ENCODE peak calls at places on chromosomes 11 and 22, in five cellular contexts. A is AG04450, X is A549, J is GM10248, G is GM06990. M is an unnamed sample.

GRCh38 chr11:61756452-61757212 is 4.2 kb downstream of the MYRF start:
- DNase-seq in A (no peak), J (peak), G (peak), X (peak), M (peak)

GRCh38 chr11:62392944-62393628 is 25.7 kb upstream of the SCGB1A1 start:
- DNase-seq in A (no peak), J (peak), X (peak), G (no peak), M (peak)

GRCh38 chr22:42780070-42780540 is 59.4 kb upstream of the A4GALT start:
- DNase-seq in X (peak), G (peak), J (peak), A (peak), M (peak)

GRCh38 chr22:48250937-48251530 is 1488.6 kb downstream of the TBC1D22A start:
- DNase-seq in X (no peak), G (no peak), A (no peak), J (no peak), M (no peak)

GRCh38 chr22:32528316-32528715 is 53.7 kb downstream of the FBXO7 start:
- DNase-seq in J (no peak), X (no peak), A (no peak), G (no peak), M (no peak)

GRCh38 chr22:49462795-49463194 is 364.9 kb downstream of the BRD1 start:
- DNase-seq in A (no peak), G (no peak), X (no peak), J (no peak), M (no peak)

GRCh38 chr11:66002648-66003225 is 434 bp downstream of the BANF1 start:
- DNase-seq in A (no peak), G (no peak), X (peak), J (peak), M (peak)

GRCh38 chr22:42893366-42894150 is 36.5 kb upstream of the ARFGAP3 start:
- DNase-seq in J (no peak), A (no peak), X (no peak), G (no peak), M (no peak)

GRCh38 chr11:119473901-119474681 is 51.1 kb upstream of the THY1 start:
- DNase-seq in G (no peak), J (no peak), A (no peak), X (no peak), M (no peak)

GRCh38 chr11:132496341-132496740 is 1036.0 kb downstream of the OPCML start:
- DNase-seq in J (no peak), X (no peak), A (no peak), G (no peak), M (no peak)

GRCh38 chr11:13009921-13010736 is 1.0 kb downstream of the RASSF10 start:
- DNase-seq in G (no peak), X (peak), J (no peak), A (no peak), M (peak)

GRCh38 chr11:128156486-128156885 is 430.9 kb downstream of the ETS1 start:
- DNase-seq in A (no peak), X (no peak), G (no peak), J (no peak), M (no peak)

GRCh38 chr11:34236572-34236971 is 121.2 kb downstream of the ABTB2 start:
- DNase-seq in X (no peak), J (no peak), G (no peak), A (no peak), M (no peak)

GRCh38 chr11:74311352-74311926 is at the start of gene P4HA3:
- DNase-seq in A (no peak), J (peak), X (peak), G (peak), M (peak)
- TF ChIP-seq CTCF in A (no peak), J (no peak), X (peak), G (no peak), M (no peak)

GRCh38 chr11:77030834-77031414 is 3.3 kb upstream of the B3GNT6 start:
- DNase-seq in X (no peak), A (no peak), G (no peak), J (no peak), M (no peak)
- TF ChIP-seq CTCF in X (no peak), A (no peak), G (no peak), J (no peak), M (no peak)

DNA sequence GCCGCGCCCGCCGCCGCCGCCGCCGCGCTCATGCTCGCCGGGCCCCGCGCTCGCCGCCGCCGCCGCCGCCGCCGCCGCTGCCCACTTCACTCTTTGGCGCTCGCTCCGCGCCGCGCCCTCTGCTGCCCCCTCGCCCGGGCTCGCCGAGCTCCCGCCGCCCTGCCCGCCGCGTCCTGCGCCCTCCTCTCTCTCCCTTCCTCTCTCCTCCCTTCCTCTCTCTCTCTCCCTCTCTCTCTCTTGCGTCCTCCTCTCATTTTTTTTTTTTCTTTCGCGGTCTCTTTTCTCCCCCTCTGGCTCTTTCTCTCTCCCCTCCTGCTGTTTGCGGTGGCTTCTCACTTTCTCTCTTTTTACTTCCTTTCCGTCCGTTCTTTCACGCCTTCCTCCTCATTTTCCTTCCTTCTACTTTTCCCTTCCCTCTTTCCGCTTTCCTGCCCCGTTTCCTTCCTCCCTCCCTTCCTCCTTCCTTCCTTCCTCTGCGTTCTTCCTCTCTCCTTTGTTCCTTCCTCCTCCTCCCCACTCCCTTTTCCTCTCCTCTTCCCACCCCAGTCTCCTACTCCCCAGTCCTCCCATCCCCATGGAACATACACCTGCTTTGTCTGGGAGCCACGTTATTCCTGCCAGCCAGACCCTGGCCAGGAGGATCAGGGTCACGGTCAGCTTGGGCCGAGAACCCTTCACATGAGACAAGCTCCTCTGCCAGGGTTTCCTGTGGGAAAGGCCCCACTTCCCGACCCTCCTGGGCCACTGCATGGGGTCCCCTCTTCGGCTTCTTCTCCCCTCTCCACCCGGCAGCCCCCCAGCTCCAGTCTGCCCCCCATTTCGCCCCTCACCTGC is 19.3 kb upstream of the SHISAL1 start:
- DNase-seq in G (no peak), J (no peak), A (no peak), X (peak), M (no peak)
- TF ChIP-seq CTCF in G (no peak), J (no peak), A (no peak), X (no peak), M (no peak)

DNA sequence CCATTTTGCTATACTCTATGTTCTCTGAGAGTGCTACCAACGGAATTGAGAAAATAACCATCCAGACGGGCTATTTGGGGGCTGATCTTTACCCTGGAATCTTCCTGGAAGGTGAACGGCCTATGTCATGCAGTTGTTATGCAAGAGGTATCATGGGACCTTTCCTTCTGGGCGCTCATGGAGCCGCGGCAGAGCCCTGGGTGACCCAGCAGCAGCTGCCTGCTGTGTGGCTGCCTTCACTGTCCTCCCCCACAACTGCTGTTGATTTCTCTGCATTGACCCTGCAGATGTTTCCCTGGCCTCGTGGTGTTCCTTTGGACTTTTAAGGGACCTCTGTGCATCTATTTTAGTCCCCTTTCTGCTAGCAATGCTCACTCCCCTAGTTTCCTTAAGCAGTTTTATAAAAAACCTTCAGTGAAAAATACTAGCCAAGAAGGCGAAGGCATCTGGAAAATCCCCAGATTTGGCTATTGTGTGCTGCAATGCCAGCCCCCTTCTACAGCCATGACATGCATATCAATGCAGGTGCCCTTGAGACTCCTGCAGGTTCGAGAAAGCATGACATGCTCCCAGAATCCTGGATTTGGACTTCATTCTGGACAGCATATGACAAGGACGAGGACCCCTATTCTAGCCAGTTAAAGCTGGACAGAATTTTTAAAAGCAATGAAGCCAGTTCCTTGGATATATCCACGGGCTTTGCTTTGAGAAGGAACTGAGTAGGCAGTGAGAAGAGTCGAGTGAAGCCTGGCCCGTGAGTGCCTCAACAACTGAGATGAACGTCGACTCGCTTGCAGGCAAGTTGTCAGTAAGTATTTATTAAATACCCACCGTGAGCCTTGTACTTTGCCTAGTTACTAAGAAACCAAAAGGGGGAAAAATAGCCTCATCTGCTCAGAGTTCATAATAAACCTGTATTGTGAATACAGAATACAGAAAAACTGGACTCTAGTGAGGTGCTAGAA is at the start of gene SLC25A18:
- DNase-seq in G (no peak), J (no peak), A (no peak), X (no peak), M (no peak)
- TF ChIP-seq CTCF in G (no peak), J (no peak), A (no peak), X (no peak), M (no peak)

GRCh38 chr11:112612283-112612849 is 348.9 kb upstream of the NCAM1 start:
- DNase-seq in X (no peak), A (no peak), G (no peak), J (no peak), M (no peak)
- TF ChIP-seq CTCF in X (no peak), A (no peak), G (no peak), J (no peak), M (no peak)